ENCODE peak calls at places on chromosome 7, in nine cellular contexts. O is HCT116, S is heart right ventricle, P is endothelial cell, R is cardiac muscle cell, K is psoas muscle, T is fibroblast of lung, C is neural crest cell, X is spleen. I is an unnamed sample.

GRCh38 chr7:133585003-133585668 is 332.3 kb downstream of the EXOC4 start:
- DNase-seq in O (no peak), S (no peak), P (no peak), R (no peak), K (no peak), T (no peak), C (no peak), X (no peak), I (no peak)

GRCh38 chr7:141671705-141672496 is 30.1 kb downstream of the DENND11 start:
- DNase-seq in O (no peak), S (no peak), P (no peak), R (no peak), K (no peak), T (no peak), C (no peak), X (no peak), I (no peak)

GRCh38 chr7:101885597-101885955 is 68.2 kb downstream of the CUX1 start:
- DNase-seq in O (no peak), S (no peak), P (no peak), R (no peak), K (no peak), T (no peak), C (no peak), X (no peak), I (no peak)

GRCh38 chr7:108467391-108467790 is 11.2 kb upstream of the NRCAM start:
- DNase-seq in O (no peak), S (no peak), P (no peak), R (no peak), K (no peak), T (no peak), C (no peak), X (no peak), I (no peak)

GRCh38 chr7:129544700-129545099 is 42.4 kb downstream of the SMKR1 start:
- DNase-seq in O (no peak), S (no peak), P (no peak), R (no peak), K (no peak), T (no peak), C (no peak), X (no peak), I (no peak)

GRCh38 chr7:1555046-1555812 is 776 bp downstream of the TMEM184A start:
- DNase-seq in O (no peak), S (peak; percentile 18), P (no peak), R (peak; percentile 83), K (peak; percentile 59), T (peak; percentile 85), C (no peak), X (no peak), I (peak; percentile 62)

GRCh38 chr7:141915565-141915964 is 634 bp upstream of the OR9A4 start:
- DNase-seq in O (no peak), S (no peak), P (no peak), R (no peak), K (no peak), T (no peak), C (no peak), X (no peak), I (no peak)

GRCh38 chr7:71488308-71488707 is 356.4 kb downstream of the GALNT17 start:
- DNase-seq in O (no peak), S (no peak), P (no peak), R (peak; percentile 34), K (no peak), T (peak; percentile 77), C (no peak), X (no peak), I (no peak)

GRCh38 chr7:22255342-22255741 is 101.6 kb downstream of the RAPGEF5 start:
- DNase-seq in O (no peak), S (no peak), P (no peak), R (no peak), K (no peak), T (no peak), C (no peak), X (no peak), I (no peak)

GRCh38 chr7:149199234-149199990 is 4.1 kb downstream of the ZNF282 start:
- DNase-seq in O (no peak), S (no peak), P (no peak), R (no peak), K (no peak), T (peak; percentile 71), C (no peak), X (peak; percentile 45), I (no peak)

GRCh38 chr7:7254319-7254718 is 72.0 kb downstream of the C1GALT1 start:
- DNase-seq in O (no peak), S (no peak), P (no peak), R (no peak), K (no peak), T (no peak), C (no peak), X (no peak), I (no peak)

GRCh38 chr7:6359021-6359420 is 86.6 kb upstream of the CYTH3 start:
- DNase-seq in O (no peak), S (no peak), P (no peak), R (no peak), K (no peak), T (no peak), C (no peak), X (no peak), I (no peak)

GRCh38 chr7:130649004-130649790 is 19.4 kb downstream of the COPG2 start:
- DNase-seq in O (peak; percentile 68), S (no peak), P (no peak), R (peak; percentile 44), K (no peak), T (peak; percentile 91), C (no peak), X (no peak), I (no peak)

GRCh38 chr7:149856583-149856982 is 17.2 kb upstream of the ATP6V0E2 start:
- DNase-seq in O (no peak), S (no peak), P (no peak), R (no peak), K (no peak), T (no peak), C (no peak), X (no peak), I (no peak)

GRCh38 chr7:115869225-115869624 is 161.3 kb downstream of the TFEC start:
- DNase-seq in O (no peak), S (no peak), P (no peak), R (peak; percentile 5), K (no peak), T (peak; percentile 1), C (no peak), X (no peak), I (no peak)

GRCh38 chr7:85135931-85136330 is 50.9 kb downstream of the SEMA3D start:
- DNase-seq in O (no peak), S (no peak), P (no peak), R (peak; percentile 53), K (no peak), T (peak; percentile 92), C (no peak), X (no peak), I (no peak)

GRCh38 chr7:145557805-145558204 is 558.8 kb upstream of the CNTNAP2 start:
- DNase-seq in O (no peak), S (no peak), P (no peak), R (no peak), K (no peak), T (no peak), C (no peak), X (no peak), I (no peak)

GRCh38 chr7:100465702-100466311 is 1.7 kb upstream of the SPACDR start:
- DNase-seq in O (no peak), S (peak; percentile 80), P (peak; percentile 51), R (peak; percentile 84), K (peak; percentile 76), T (peak; percentile 74), C (no peak), X (peak; percentile 84), I (peak; percentile 51)
- TF ChIP-seq CTCF in O (peak; percentile 54), S (peak; percentile 71), P (peak; percentile 21), R (peak; percentile 75), K (peak; percentile 59), T (peak; percentile 76), C (peak; percentile 58), X (peak; percentile 26), I (peak; percentile 42)

GRCh38 chr7:30474485-30474884 is 4.1 kb downstream of the NOD1 start:
- DNase-seq in O (no peak), S (no peak), P (no peak), R (no peak), K (no peak), T (no peak), C (no peak), X (no peak), I (no peak)

GRCh38 chr7:30474893-30475292 is 3.7 kb downstream of the NOD1 start:
- DNase-seq in O (no peak), S (no peak), P (no peak), R (peak; percentile 97), K (no peak), T (peak; percentile 95), C (no peak), X (no peak), I (no peak)

GRCh38 chr7:30476401-30477145 is 2.0 kb downstream of the NOD1 start:
- DNase-seq in O (no peak), S (no peak), P (no peak), R (peak; percentile 58), K (no peak), T (no peak), C (no peak), X (no peak), I (no peak)

GRCh38 chr7:30475580-30475979 is 3.0 kb downstream of the NOD1 start:
- DNase-seq in O (no peak), S (no peak), P (no peak), R (no peak), K (no peak), T (peak; percentile 47), C (no peak), X (no peak), I (no peak)

GRCh38 chr7:30478349-30479228 is at the start of gene NOD1:
- DNase-seq in O (peak; percentile 44), S (peak; percentile 85), P (peak; percentile 69), R (peak; percentile 82), K (peak; percentile 76), T (peak; percentile 81), C (peak; percentile 59), X (peak; percentile 97), I (peak; percentile 76)
- TF ChIP-seq CTCF in O (no peak), S (no peak), P (no peak), R (no peak), K (peak; percentile 18), T (peak; percentile 5), C (peak; percentile 42), X (no peak), I (no peak)

GRCh38 chr7:20330176-20330796 is 414 bp upstream of the ITGB8 start:
- DNase-seq in O (no peak), S (peak; percentile 78), P (peak; percentile 65), R (peak; percentile 95), K (peak; percentile 77), T (peak; percentile 98), C (peak; percentile 78), X (peak; percentile 88), I (peak; percentile 81)
- TF ChIP-seq CTCF in O (no peak), S (no peak), P (no peak), R (no peak), K (no peak), T (peak; percentile 5), C (no peak), X (no peak), I (no peak)

DNA sequence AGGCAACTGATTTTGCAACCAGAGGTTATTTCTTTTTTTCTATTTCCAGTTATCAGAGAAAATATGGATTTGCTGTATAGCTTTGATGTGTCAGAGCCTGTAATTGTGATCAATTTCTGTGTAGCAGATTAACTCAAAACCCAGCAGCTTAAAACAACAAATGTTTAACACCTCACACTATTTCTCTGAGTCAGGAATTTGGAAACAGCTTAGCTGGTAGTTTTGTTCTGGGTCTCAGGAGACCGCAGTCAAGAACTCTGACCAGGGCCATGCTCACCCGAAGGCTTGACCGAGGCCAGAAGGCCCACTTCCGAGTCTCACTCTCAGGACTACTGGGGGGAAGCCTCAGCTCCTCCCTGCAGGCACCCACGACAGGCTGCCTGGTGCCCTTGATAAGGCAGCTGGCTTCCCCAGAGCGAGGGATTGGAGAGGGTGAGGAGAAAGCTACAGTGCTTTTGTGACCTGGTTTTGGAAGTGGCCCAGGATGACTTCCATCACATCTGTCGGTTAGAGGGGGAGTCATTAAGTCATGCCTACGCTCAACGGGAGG is 105.6 kb upstream of the SHH start:
- DNase-seq in O (no peak), S (no peak), P (no peak), R (peak; percentile 6), K (no peak), T (peak; percentile 31), C (no peak), X (no peak), I (no peak)
- TF ChIP-seq CTCF in O (no peak), S (no peak), P (no peak), R (no peak), K (no peak), T (no peak), C (no peak), X (no peak), I (no peak)